ENCODE peak calls at places on chromosome 19, in six cellular contexts. One of them, this sample, is unnamed.

GRCh38 chr19:17266026-17266425 is 1.2 kb upstream of the BABAM1 start:
- DNase-seq in AG04449: no peak
- DNase-seq in neural progenitor cell: no peak
- DNase-seq in fibroblast of mammary gland: no peak
- DNase-seq in transverse colon: no peak
- DNase-seq in IMR-90: no peak
- DNase-seq in this sample: no peak

GRCh38 chr19:8239528-8240273 is 30.5 kb downstream of the CERS4 start:
- DNase-seq in AG04449: no peak
- DNase-seq in neural progenitor cell: no peak
- DNase-seq in fibroblast of mammary gland: no peak
- DNase-seq in transverse colon: no peak
- DNase-seq in IMR-90: no peak
- DNase-seq in this sample: no peak

GRCh38 chr19:42246143-42246868 is 3.9 kb upstream of the GSK3A start:
- DNase-seq in AG04449: no peak
- DNase-seq in neural progenitor cell: peak
- DNase-seq in fibroblast of mammary gland: peak
- DNase-seq in transverse colon: peak
- DNase-seq in IMR-90: peak
- DNase-seq in this sample: no peak

GRCh38 chr19:16654621-16655020 is 5.3 kb downstream of the SMIM7 start:
- DNase-seq in AG04449: no peak
- DNase-seq in neural progenitor cell: no peak
- DNase-seq in fibroblast of mammary gland: peak
- DNase-seq in transverse colon: no peak
- DNase-seq in IMR-90: no peak
- DNase-seq in this sample: no peak

GRCh38 chr19:12733369-12733896 is 1.1 kb downstream of the TRIR start:
- DNase-seq in AG04449: no peak
- DNase-seq in neural progenitor cell: peak
- DNase-seq in fibroblast of mammary gland: peak
- DNase-seq in transverse colon: no peak
- DNase-seq in IMR-90: peak
- DNase-seq in this sample: no peak

GRCh38 chr19:50242586-50242985 is 39.2 kb downstream of the MYH14 start:
- DNase-seq in AG04449: no peak
- DNase-seq in neural progenitor cell: no peak
- DNase-seq in fibroblast of mammary gland: peak
- DNase-seq in transverse colon: no peak
- DNase-seq in IMR-90: no peak
- DNase-seq in this sample: no peak

GRCh38 chr19:48497728-48498575 is 13.7 kb downstream of the LMTK3 start:
- DNase-seq in AG04449: no peak
- DNase-seq in neural progenitor cell: no peak
- DNase-seq in fibroblast of mammary gland: no peak
- DNase-seq in transverse colon: no peak
- DNase-seq in IMR-90: no peak
- DNase-seq in this sample: no peak

GRCh38 chr19:41936961-41937360 is 8.7 kb upstream of the ERFL start:
- DNase-seq in AG04449: no peak
- DNase-seq in neural progenitor cell: no peak
- DNase-seq in fibroblast of mammary gland: no peak
- DNase-seq in transverse colon: no peak
- DNase-seq in IMR-90: no peak
- DNase-seq in this sample: no peak

GRCh38 chr19:45591004-45591637 is 6.5 kb upstream of the OPA3 start:
- DNase-seq in AG04449: no peak
- DNase-seq in neural progenitor cell: peak
- DNase-seq in fibroblast of mammary gland: peak
- DNase-seq in transverse colon: peak
- DNase-seq in IMR-90: peak
- DNase-seq in this sample: peak

GRCh38 chr19:10593148-10593547 is 6.0 kb upstream of the AP1M2 start:
- DNase-seq in AG04449: no peak
- DNase-seq in neural progenitor cell: no peak
- DNase-seq in fibroblast of mammary gland: no peak
- DNase-seq in transverse colon: no peak
- DNase-seq in IMR-90: no peak
- DNase-seq in this sample: no peak

GRCh38 chr19:47258895-47259555 is 2.7 kb downstream of the CCDC9 start:
- DNase-seq in AG04449: no peak
- DNase-seq in neural progenitor cell: no peak
- DNase-seq in fibroblast of mammary gland: no peak
- DNase-seq in transverse colon: no peak
- DNase-seq in IMR-90: no peak
- DNase-seq in this sample: no peak

GRCh38 chr19:2607712-2608601 is 94.5 kb downstream of the GNG7 start:
- DNase-seq in AG04449: no peak
- DNase-seq in neural progenitor cell: no peak
- DNase-seq in fibroblast of mammary gland: no peak
- DNase-seq in transverse colon: peak
- DNase-seq in IMR-90: no peak
- DNase-seq in this sample: no peak

GRCh38 chr19:51136891-51137551 is 5.1 kb upstream of the SIGLEC7 start:
- DNase-seq in AG04449: no peak
- DNase-seq in neural progenitor cell: no peak
- DNase-seq in fibroblast of mammary gland: no peak
- DNase-seq in transverse colon: no peak
- DNase-seq in IMR-90: no peak
- DNase-seq in this sample: no peak

GRCh38 chr19:39677931-39678889 is 22.5 kb downstream of the LGALS16 start:
- DNase-seq in AG04449: no peak
- DNase-seq in neural progenitor cell: no peak
- DNase-seq in fibroblast of mammary gland: peak
- DNase-seq in transverse colon: no peak
- DNase-seq in IMR-90: peak
- DNase-seq in this sample: no peak

GRCh38 chr19:283395-283794 is 7.8 kb downstream of the PLPP2 start:
- DNase-seq in AG04449: no peak
- DNase-seq in neural progenitor cell: no peak
- DNase-seq in fibroblast of mammary gland: no peak
- DNase-seq in transverse colon: no peak
- DNase-seq in IMR-90: no peak
- DNase-seq in this sample: no peak

GRCh38 chr19:49264258-49264657 is 60.7 kb downstream of the SLC6A16 start:
- DNase-seq in AG04449: no peak
- DNase-seq in neural progenitor cell: no peak
- DNase-seq in fibroblast of mammary gland: no peak
- DNase-seq in transverse colon: no peak
- DNase-seq in IMR-90: no peak
- DNase-seq in this sample: no peak

GRCh38 chr19:7681336-7682174 is 922 bp downstream of the TRAPPC5 start:
- DNase-seq in AG04449: peak
- DNase-seq in neural progenitor cell: peak
- DNase-seq in fibroblast of mammary gland: peak
- DNase-seq in transverse colon: peak
- DNase-seq in IMR-90: peak
- DNase-seq in this sample: peak

GRCh38 chr19:2629491-2630351 is 72.8 kb downstream of the GNG7 start:
- DNase-seq in AG04449: no peak
- DNase-seq in neural progenitor cell: no peak
- DNase-seq in fibroblast of mammary gland: peak
- DNase-seq in transverse colon: no peak
- DNase-seq in IMR-90: no peak
- DNase-seq in this sample: no peak

GRCh38 chr19:39481229-39481545 is 549 bp downstream of the TIMM50 start:
- DNase-seq in AG04449: no peak
- DNase-seq in neural progenitor cell: no peak
- DNase-seq in fibroblast of mammary gland: no peak
- DNase-seq in transverse colon: no peak
- DNase-seq in IMR-90: no peak
- DNase-seq in this sample: no peak

GRCh38 chr19:40513741-40514315 is 47.0 kb downstream of the SPTBN4 start:
- DNase-seq in AG04449: no peak
- DNase-seq in neural progenitor cell: no peak
- DNase-seq in fibroblast of mammary gland: no peak
- DNase-seq in transverse colon: no peak
- DNase-seq in IMR-90: no peak
- DNase-seq in this sample: no peak

GRCh38 chr19:269241-269640 is 22.0 kb downstream of the PLPP2 start:
- DNase-seq in AG04449: no peak
- DNase-seq in neural progenitor cell: no peak
- DNase-seq in fibroblast of mammary gland: no peak
- DNase-seq in transverse colon: no peak
- DNase-seq in IMR-90: no peak
- DNase-seq in this sample: no peak

GRCh38 chr19:53655042-53655665 is 23.4 kb downstream of the DPRX start:
- DNase-seq in AG04449: no peak
- DNase-seq in neural progenitor cell: no peak
- DNase-seq in fibroblast of mammary gland: no peak
- DNase-seq in transverse colon: no peak
- DNase-seq in IMR-90: no peak
- DNase-seq in this sample: no peak

GRCh38 chr19:39169143-39169810 is 27.5 kb upstream of the NCCRP1 start:
- DNase-seq in AG04449: no peak
- DNase-seq in neural progenitor cell: no peak
- DNase-seq in fibroblast of mammary gland: no peak
- DNase-seq in transverse colon: no peak
- DNase-seq in IMR-90: no peak
- DNase-seq in this sample: no peak

GRCh38 chr19:46828484-46828883 is 22.2 kb downstream of the AP2S1 start:
- DNase-seq in AG04449: no peak
- DNase-seq in neural progenitor cell: no peak
- DNase-seq in fibroblast of mammary gland: peak
- DNase-seq in transverse colon: no peak
- DNase-seq in IMR-90: peak
- DNase-seq in this sample: no peak

GRCh38 chr19:35716985-35717664 is 678 bp upstream of the KMT2B start:
- DNase-seq in AG04449: peak
- DNase-seq in neural progenitor cell: no peak
- DNase-seq in fibroblast of mammary gland: peak
- DNase-seq in transverse colon: peak
- DNase-seq in IMR-90: peak
- DNase-seq in this sample: peak

GRCh38 chr19:31232871-31233270 is 116.4 kb downstream of the TSHZ3 start:
- DNase-seq in AG04449: peak
- DNase-seq in neural progenitor cell: no peak
- DNase-seq in fibroblast of mammary gland: peak
- DNase-seq in transverse colon: no peak
- DNase-seq in IMR-90: peak
- DNase-seq in this sample: no peak

GRCh38 chr19:31231181-31231580 is 118.1 kb downstream of the TSHZ3 start:
- DNase-seq in AG04449: no peak
- DNase-seq in neural progenitor cell: no peak
- DNase-seq in fibroblast of mammary gland: no peak
- DNase-seq in transverse colon: no peak
- DNase-seq in IMR-90: peak
- DNase-seq in this sample: no peak

GRCh38 chr19:31233288-31233687 is 115.9 kb downstream of the TSHZ3 start:
- DNase-seq in AG04449: no peak
- DNase-seq in neural progenitor cell: no peak
- DNase-seq in fibroblast of mammary gland: no peak
- DNase-seq in transverse colon: no peak
- DNase-seq in IMR-90: no peak
- DNase-seq in this sample: no peak

GRCh38 chr19:31235806-31236205 is 113.4 kb downstream of the TSHZ3 start:
- DNase-seq in AG04449: no peak
- DNase-seq in neural progenitor cell: no peak
- DNase-seq in fibroblast of mammary gland: no peak
- DNase-seq in transverse colon: no peak
- DNase-seq in IMR-90: no peak
- DNase-seq in this sample: no peak

DNA sequence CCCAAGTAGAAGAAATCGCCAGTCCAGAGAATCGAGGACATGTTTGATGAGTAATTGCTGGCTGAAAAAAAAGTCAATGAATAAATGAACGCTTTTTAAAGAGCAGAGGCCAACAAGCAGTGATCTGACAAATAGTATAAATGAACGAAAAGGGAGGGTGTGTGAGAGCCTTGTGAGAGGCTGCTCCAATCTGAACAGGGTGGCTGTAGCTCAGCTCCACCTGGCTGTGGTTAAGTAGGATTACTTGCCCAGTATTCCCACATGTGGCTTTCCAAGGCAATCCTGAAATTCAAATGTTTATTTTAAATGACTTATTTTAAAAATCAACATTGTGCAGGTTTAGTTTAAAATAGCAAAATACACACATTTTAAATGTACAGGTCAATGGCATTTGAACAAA is 117.0 kb downstream of the TSHZ3 start:
- DNase-seq in AG04449: no peak
- DNase-seq in neural progenitor cell: peak
- DNase-seq in fibroblast of mammary gland: peak
- DNase-seq in transverse colon: no peak
- DNase-seq in IMR-90: peak
- DNase-seq in this sample: no peak
- TF ChIP-seq CTCF in AG04449: no peak
- TF ChIP-seq CTCF in neural progenitor cell: peak
- TF ChIP-seq CTCF in fibroblast of mammary gland: peak
- TF ChIP-seq CTCF in transverse colon: no peak
- TF ChIP-seq CTCF in IMR-90: no peak
- TF ChIP-seq CTCF in this sample: no peak

GRCh38 chr19:1590641-1591397 is 1.8 kb downstream of the MBD3 start:
- DNase-seq in AG04449: no peak
- DNase-seq in neural progenitor cell: peak
- DNase-seq in fibroblast of mammary gland: peak
- DNase-seq in transverse colon: peak
- DNase-seq in IMR-90: no peak
- DNase-seq in this sample: peak
- TF ChIP-seq CTCF in AG04449: peak
- TF ChIP-seq CTCF in neural progenitor cell: peak
- TF ChIP-seq CTCF in fibroblast of mammary gland: peak
- TF ChIP-seq CTCF in transverse colon: no peak
- TF ChIP-seq CTCF in IMR-90: peak
- TF ChIP-seq CTCF in this sample: no peak

GRCh38 chr19:18477042-18477760 is 39.3 kb upstream of the ISYNA1 start:
- DNase-seq in AG04449: no peak
- DNase-seq in neural progenitor cell: no peak
- DNase-seq in fibroblast of mammary gland: no peak
- DNase-seq in transverse colon: no peak
- DNase-seq in IMR-90: no peak
- DNase-seq in this sample: no peak
- TF ChIP-seq CTCF in AG04449: no peak
- TF ChIP-seq CTCF in neural progenitor cell: peak
- TF ChIP-seq CTCF in fibroblast of mammary gland: peak
- TF ChIP-seq CTCF in transverse colon: no peak
- TF ChIP-seq CTCF in IMR-90: peak
- TF ChIP-seq CTCF in this sample: peak

DNA sequence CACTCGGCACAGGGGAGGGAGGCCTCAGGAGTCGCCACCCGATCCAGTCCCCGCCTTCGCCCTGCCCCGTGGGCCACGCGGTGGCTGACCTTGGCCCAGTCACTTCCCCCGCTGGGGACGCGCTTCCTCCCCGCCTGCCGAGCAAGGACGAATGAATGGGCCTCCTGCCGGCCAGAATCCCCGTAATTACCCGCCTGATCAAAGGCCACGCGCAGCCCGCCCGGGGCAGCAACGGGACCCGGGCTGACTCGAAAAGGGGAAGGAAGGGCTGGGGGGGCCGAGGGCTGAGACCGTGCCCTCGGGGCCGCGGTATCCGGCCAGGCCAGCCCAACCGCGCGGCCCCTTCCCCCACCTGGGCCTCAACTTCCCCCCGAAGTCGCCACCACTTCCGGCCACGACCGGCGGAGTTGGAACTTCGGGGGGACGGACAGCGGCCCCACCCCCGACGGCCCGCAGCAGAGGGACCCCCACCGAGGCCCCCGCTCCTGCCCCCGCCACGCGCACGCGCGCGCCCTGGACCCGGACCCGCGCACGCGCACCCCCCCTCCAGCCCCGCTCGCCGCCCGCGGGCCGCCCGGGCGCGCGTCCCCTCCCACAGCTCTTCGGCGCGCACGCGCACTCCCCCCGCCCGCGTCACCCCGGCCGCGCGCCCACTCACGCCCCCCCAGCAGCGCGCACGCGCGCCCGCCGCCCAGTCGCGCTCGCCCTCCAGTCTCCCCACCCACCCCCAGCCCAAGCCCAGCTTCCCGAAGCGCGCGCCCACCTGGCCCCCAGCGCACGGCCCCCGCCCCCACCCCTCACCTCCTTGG is 520 bp downstream of the ZNF787 start:
- DNase-seq in AG04449: no peak
- DNase-seq in neural progenitor cell: peak
- DNase-seq in fibroblast of mammary gland: peak
- DNase-seq in transverse colon: peak
- DNase-seq in IMR-90: peak
- DNase-seq in this sample: peak
- TF ChIP-seq CTCF in AG04449: no peak
- TF ChIP-seq CTCF in neural progenitor cell: no peak
- TF ChIP-seq CTCF in fibroblast of mammary gland: no peak
- TF ChIP-seq CTCF in transverse colon: no peak
- TF ChIP-seq CTCF in IMR-90: peak
- TF ChIP-seq CTCF in this sample: no peak